ENCODE peak calls at places on chromosome 16, in ten cellular contexts. B is mesenteric fat pad; T is KBM-7; Y is H54; V is NCI-H1092 treated with DMSO at 0.1 percent for 48 hours; Q is activated naive CD8-positive, alpha-beta T cell treated with anti-CD3 and anti-CD28 coated beads, Interleukin-2, amount 50 U/mL, for 16 hours; E is activated CD4-positive, alpha-beta T cell treated with anti-CD3 and anti-CD28 coated beads for 48 hours; S is testis; L is kidney tubule cell; G is nephron progenitor cell. M is an unnamed sample.
A peak's percentile ranks its signal among the peaks of the same experiment; 100 is the strongest.

GRCh38 chr16:22671301-22672076 is 142.5 kb upstream of the HS3ST2 start:
- DNase-seq in B (no peak), T (no peak), Y (no peak), V (no peak), Q (no peak), E (no peak), S (no peak), L (no peak), G (no peak), M (no peak)

GRCh38 chr16:31875112-31875803 is 1.7 kb downstream of the ZNF267 start:
- DNase-seq in B (no peak), T (no peak), Y (peak; percentile 9), V (no peak), Q (no peak), E (peak; percentile 25), S (no peak), L (peak; percentile 63), G (no peak), M (no peak)

GRCh38 chr16:23506606-23506994 is 3.7 kb downstream of the GGA2 start:
- DNase-seq in B (no peak), T (no peak), Y (no peak), V (no peak), Q (no peak), E (no peak), S (no peak), L (no peak), G (no peak), M (no peak)

GRCh38 chr16:22358000-22358399 is 16.4 kb downstream of the CDR2 start:
- DNase-seq in B (no peak), T (no peak), Y (no peak), V (no peak), Q (no peak), E (no peak), S (no peak), L (peak; percentile 36), G (no peak), M (no peak)

GRCh38 chr16:88498576-88499208 is 45.6 kb downstream of the ZFPM1 start:
- DNase-seq in B (no peak), T (no peak), Y (no peak), V (no peak), Q (no peak), E (no peak), S (no peak), L (no peak), G (no peak), M (no peak)

GRCh38 chr16:82011199-82011641 is at the start of gene SDR42E1:
- DNase-seq in B (no peak), T (no peak), Y (no peak), V (peak; percentile 29), Q (no peak), E (peak; percentile 79), S (peak; percentile 73), L (peak; percentile 82), G (no peak), M (peak; percentile 77)

GRCh38 chr16:1262210-1262845 is 6.5 kb downstream of the TPSD1 start:
- DNase-seq in B (no peak), T (no peak), Y (no peak), V (no peak), Q (no peak), E (no peak), S (no peak), L (no peak), G (no peak), M (no peak)

GRCh38 chr16:76943936-76944335 is 247.1 kb upstream of the MON1B start:
- DNase-seq in B (no peak), T (no peak), Y (no peak), V (no peak), Q (no peak), E (no peak), S (no peak), L (no peak), G (no peak), M (no peak)

GRCh38 chr16:7303014-7303676 is 29.5 kb upstream of the RBFOX1 start:
- DNase-seq in B (no peak), T (no peak), Y (no peak), V (peak; percentile 69), Q (no peak), E (no peak), S (peak; percentile 17), L (no peak), G (peak; percentile 67), M (no peak)

GRCh38 chr16:27245276-27246231 is 23.0 kb downstream of the NSMCE1 start:
- DNase-seq in B (peak; percentile 80), T (no peak), Y (no peak), V (no peak), Q (no peak), E (peak; percentile 81), S (peak; percentile 48), L (peak; percentile 88), G (no peak), M (no peak)

GRCh38 chr16:12147681-12148479 is 171.3 kb downstream of the SNX29 start:
- DNase-seq in B (no peak), T (peak; percentile 83), Y (no peak), V (no peak), Q (no peak), E (no peak), S (no peak), L (peak; percentile 37), G (no peak), M (no peak)

GRCh38 chr16:73560497-73560896 is 512.6 kb upstream of the ZFHX3 start:
- DNase-seq in B (no peak), T (no peak), Y (no peak), V (no peak), Q (no peak), E (no peak), S (no peak), L (no peak), G (no peak), M (no peak)

GRCh38 chr16:27373312-27373711 is 28.7 kb upstream of the IL21R start:
- DNase-seq in B (peak; percentile 33), T (no peak), Y (no peak), V (no peak), Q (no peak), E (no peak), S (no peak), L (no peak), G (no peak), M (no peak)

GRCh38 chr16:72844225-72844920 is 203.6 kb downstream of the ZFHX3 start:
- DNase-seq in B (no peak), T (peak; percentile 66), Y (no peak), V (no peak), Q (no peak), E (no peak), S (no peak), L (no peak), G (no peak), M (no peak)

GRCh38 chr16:85329999-85330693 is 217.9 kb upstream of the CIBAR2 start:
- DNase-seq in B (no peak), T (peak; percentile 45), Y (no peak), V (peak; percentile 77), Q (no peak), E (no peak), S (no peak), L (no peak), G (no peak), M (no peak)

GRCh38 chr16:3246876-3247275 is 9.6 kb downstream of the MEFV start:
- DNase-seq in B (no peak), T (no peak), Y (no peak), V (no peak), Q (no peak), E (no peak), S (no peak), L (no peak), G (no peak), M (no peak)

GRCh38 chr16:75580-76501 is 2.2 kb upstream of the MPG start:
- DNase-seq in B (no peak), T (peak; percentile 97), Y (peak; percentile 51), V (no peak), Q (no peak), E (no peak), S (peak; percentile 64), L (peak; percentile 37), G (peak; percentile 56), M (no peak)

GRCh38 chr16:74984194-74984669 is 691 bp downstream of the WDR59 start:
- DNase-seq in B (no peak), T (peak; percentile 34), Y (no peak), V (no peak), Q (peak; percentile 1), E (peak; percentile 46), S (no peak), L (peak; percentile 37), G (no peak), M (no peak)

GRCh38 chr16:77833906-77834599 is 45.7 kb downstream of the VAT1L start:
- DNase-seq in B (no peak), T (peak; percentile 0), Y (peak; percentile 67), V (no peak), Q (no peak), E (no peak), S (no peak), L (peak; percentile 71), G (no peak), M (no peak)

GRCh38 chr16:85393674-85394510 is 219.2 kb upstream of the GSE1 start:
- DNase-seq in B (no peak), T (peak; percentile 66), Y (no peak), V (no peak), Q (peak; percentile 32), E (peak; percentile 79), S (peak; percentile 53), L (peak; percentile 53), G (peak; percentile 94), M (peak; percentile 91)

GRCh38 chr16:31130899-31131298 is 4.6 kb downstream of the PRSS8 start:
- DNase-seq in B (no peak), T (no peak), Y (no peak), V (no peak), Q (no peak), E (no peak), S (no peak), L (peak; percentile 82), G (no peak), M (no peak)

GRCh38 chr16:85454171-85454883 is 158.8 kb upstream of the GSE1 start:
- DNase-seq in B (no peak), T (no peak), Y (no peak), V (no peak), Q (no peak), E (no peak), S (no peak), L (no peak), G (no peak), M (no peak)

GRCh38 chr16:21156767-21157467 is 1.6 kb upstream of the LDAF1 start:
- DNase-seq in B (no peak), T (peak; percentile 61), Y (peak; percentile 76), V (peak; percentile 40), Q (no peak), E (no peak), S (peak; percentile 50), L (peak; percentile 76), G (peak; percentile 37), M (peak; percentile 68)

GRCh38 chr16:14205666-14206065 is 134.5 kb downstream of the MRTFB start:
- DNase-seq in B (no peak), T (no peak), Y (no peak), V (no peak), Q (no peak), E (no peak), S (no peak), L (no peak), G (no peak), M (no peak)

GRCh38 chr16:1723450-1724147 is 17.6 kb downstream of the MAPK8IP3 start:
- DNase-seq in B (no peak), T (peak; percentile 68), Y (peak; percentile 47), V (peak; percentile 16), Q (no peak), E (peak; percentile 56), S (peak; percentile 65), L (peak; percentile 59), G (peak; percentile 47), M (peak; percentile 67)

GRCh38 chr16:12532871-12533610 is 270.6 kb downstream of the CPPED1 start:
- DNase-seq in B (no peak), T (no peak), Y (no peak), V (no peak), Q (no peak), E (peak; percentile 55), S (no peak), L (no peak), G (no peak), M (no peak)

GRCh38 chr16:24966031-24966430 is 49.1 kb downstream of the ARHGAP17 start:
- DNase-seq in B (no peak), T (no peak), Y (no peak), V (no peak), Q (no peak), E (no peak), S (no peak), L (peak; percentile 41), G (no peak), M (no peak)

GRCh38 chr16:69500496-69500895 is 65.3 kb upstream of the NFAT5 start:
- DNase-seq in B (no peak), T (no peak), Y (no peak), V (no peak), Q (no peak), E (no peak), S (no peak), L (no peak), G (no peak), M (no peak)

M was measured in GM13977.